ENCODE peak calls at places on chromosomes 13 and 19, in nine cellular contexts. O, F, L, V, X, Y, R, W and S are unnamed samples.

GRCh38 chr19:53034948-53035675 is 9.4 kb upstream of the ERVV-2 start:
- DNase-seq in L (no peak), F (no peak), O (no peak), R (no peak), X (peak; percentile 49), W (no peak), Y (no peak), V (no peak), S (no peak)

GRCh38 chr13:31951215-31951678 is 80.3 kb upstream of the FRY start:
- DNase-seq in L (peak; percentile 57), R (no peak), Y (peak; percentile 53), O (no peak), F (peak; percentile 53), V (no peak), W (no peak), X (peak; percentile 33), S (no peak)

GRCh38 chr19:10936661-10937084 is 8.1 kb downstream of the TIMM29 start:
- DNase-seq in Y (peak; percentile 80), X (peak; percentile 90), V (peak; percentile 74), F (peak; percentile 94), O (peak; percentile 96), W (peak; percentile 83), L (peak; percentile 91), R (peak; percentile 88), S (peak; percentile 96)

GRCh38 chr13:66528903-66529576 is 701.1 kb downstream of the PCDH9 start:
- DNase-seq in V (no peak), W (no peak), F (no peak), R (no peak), Y (no peak), O (no peak), X (no peak), L (no peak), S (no peak)

GRCh38 chr19:1863638-1864479 is 480 bp upstream of the KLF16 start:
- DNase-seq in X (peak; percentile 97), Y (peak; percentile 97), W (peak; percentile 97), F (peak; percentile 88), L (peak; percentile 97), O (peak; percentile 98), R (peak; percentile 97), V (peak; percentile 85), S (peak; percentile 98)

GRCh38 chr13:24148414-24149305 is 11.9 kb upstream of the SPATA13 start:
- DNase-seq in F (peak; percentile 98), L (peak; percentile 86), O (no peak), X (peak; percentile 98), R (no peak), W (no peak), Y (no peak), V (peak; percentile 96), S (peak; percentile 72)

GRCh38 chr13:40385858-40386180 is 280.6 kb downstream of the FOXO1 start:
- DNase-seq in X (no peak), Y (no peak), F (no peak), W (no peak), R (no peak), L (no peak), O (no peak), V (no peak), S (no peak)

GRCh38 chr13:110376120-110376519 is 69.0 kb downstream of the COL4A2 start:
- DNase-seq in V (no peak), R (no peak), X (no peak), L (peak; percentile 57), Y (no peak), W (peak; percentile 36), F (no peak), O (no peak), S (no peak)

GRCh38 chr19:1773173-1773572 is 19.9 kb downstream of the ONECUT3 start:
- DNase-seq in F (peak; percentile 89), V (peak; percentile 83), W (no peak), X (peak; percentile 34), L (no peak), R (no peak), O (no peak), Y (no peak), S (no peak)

GRCh38 chr19:44005968-44006367 is 3.2 kb downstream of the ZNF230 start:
- DNase-seq in R (no peak), Y (no peak), F (no peak), X (peak; percentile 47), V (no peak), O (no peak), L (no peak), W (no peak), S (no peak)

GRCh38 chr19:2015611-2015950 is at the start of gene BTBD2:
- DNase-seq in V (peak; percentile 86), O (no peak), L (peak; percentile 74), F (peak; percentile 45), R (peak; percentile 73), X (peak; percentile 72), W (peak; percentile 92), Y (peak; percentile 50), S (peak; percentile 70)

GRCh38 chr19:8088752-8089663 is 36.4 kb downstream of the CCL25 start:
- DNase-seq in F (peak; percentile 16), R (no peak), Y (no peak), W (peak; percentile 47), L (no peak), O (no peak), X (no peak), V (no peak), S (no peak)

GRCh38 chr19:45782162-45782623 is at the start of gene DMPK:
- DNase-seq in X (peak; percentile 49), V (no peak), W (peak; percentile 78), F (no peak), R (no peak), Y (no peak), L (no peak), O (no peak), S (no peak)

GRCh38 chr13:73194310-73194709 is 135.5 kb downstream of the KLF5 start:
- DNase-seq in W (peak; percentile 4), Y (no peak), O (no peak), F (peak; percentile 7), L (peak; percentile 39), X (no peak), R (no peak), V (no peak), S (no peak)

GRCh38 chr13:76216729-76217128 is 580.6 kb downstream of the LMO7 start:
- DNase-seq in X (no peak), L (no peak), Y (no peak), F (no peak), R (no peak), V (no peak), O (no peak), W (no peak), S (no peak)

GRCh38 chr19:30718728-30719127 is 346.5 kb downstream of the ZNF536 start:
- DNase-seq in Y (no peak), O (no peak), W (peak; percentile 53), L (no peak), V (no peak), F (no peak), R (no peak), X (no peak), S (no peak)

GRCh38 chr13:113005076-113005865 is 36.3 kb downstream of the MCF2L start:
- DNase-seq in Y (peak; percentile 30), V (no peak), O (no peak), R (peak; percentile 20), F (no peak), L (no peak), X (no peak), W (no peak), S (no peak)

GRCh38 chr19:21463449-21464105 is 41.8 kb upstream of the ZNF429 start:
- DNase-seq in L (peak; percentile 89), O (peak; percentile 90), F (peak; percentile 56), Y (no peak), V (no peak), R (no peak), X (no peak), W (peak; percentile 87), S (peak; percentile 98)

GRCh38 chr13:100022798-100023197 is 41.2 kb downstream of the ZIC2 start:
- DNase-seq in F (peak; percentile 1), W (no peak), O (no peak), Y (no peak), L (no peak), X (no peak), R (no peak), V (no peak), S (no peak)
- TF ChIP-seq EZH2phosphoT487 in F (no peak), W (no peak), O (no peak), Y (no peak), L (no peak), X (no peak), R (no peak), V (no peak), S (no peak)

GRCh38 chr13:98171806-98172569 is 5.1 kb downstream of the RNF113B start:
- DNase-seq in L (no peak), W (peak; percentile 79), R (no peak), O (peak; percentile 19), Y (no peak), X (peak; percentile 78), V (no peak), F (no peak), S (no peak)
- H3K4me2 ChIP-seq in L (peak overlapping the region; percentile 69), W (peak overlapping the region; percentile 78), R (no peak overlapping the region), O (peak overlapping the region; percentile 42), Y (no peak overlapping the region), X (peak overlapping the region; percentile 89), V (peak overlapping the region; percentile 64), F (peak overlapping the region; percentile 56), S (peak overlapping the region; percentile 19)

DNA sequence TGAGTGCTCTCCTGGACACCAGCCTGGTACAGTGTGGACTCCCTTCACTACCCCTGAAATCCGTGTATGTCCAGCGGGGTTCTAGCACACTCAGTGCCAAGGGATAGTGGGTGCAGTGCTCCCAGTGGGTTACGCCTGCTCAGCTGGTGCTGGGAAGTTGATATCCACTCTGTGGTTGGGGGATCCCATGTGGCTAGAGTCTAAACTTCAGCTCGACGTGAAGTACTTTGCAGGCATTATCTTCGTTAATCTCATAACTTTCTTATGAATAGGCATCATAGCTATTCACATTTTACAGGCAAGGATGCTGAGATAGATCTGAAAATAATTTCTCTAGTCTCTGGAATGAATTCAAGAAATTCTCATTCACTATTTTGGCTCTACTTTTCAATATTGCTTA is 433.2 kb upstream of the HTR2A start:
- DNase-seq in L (no peak), Y (no peak), X (no peak), O (no peak), R (no peak), F (no peak), V (no peak), W (no peak), S (no peak)
- TF ChIP-seq EZH2phosphoT487 in L (no peak), Y (no peak), X (no peak), O (no peak), R (no peak), F (no peak), V (no peak), W (no peak), S (no peak)

DNA sequence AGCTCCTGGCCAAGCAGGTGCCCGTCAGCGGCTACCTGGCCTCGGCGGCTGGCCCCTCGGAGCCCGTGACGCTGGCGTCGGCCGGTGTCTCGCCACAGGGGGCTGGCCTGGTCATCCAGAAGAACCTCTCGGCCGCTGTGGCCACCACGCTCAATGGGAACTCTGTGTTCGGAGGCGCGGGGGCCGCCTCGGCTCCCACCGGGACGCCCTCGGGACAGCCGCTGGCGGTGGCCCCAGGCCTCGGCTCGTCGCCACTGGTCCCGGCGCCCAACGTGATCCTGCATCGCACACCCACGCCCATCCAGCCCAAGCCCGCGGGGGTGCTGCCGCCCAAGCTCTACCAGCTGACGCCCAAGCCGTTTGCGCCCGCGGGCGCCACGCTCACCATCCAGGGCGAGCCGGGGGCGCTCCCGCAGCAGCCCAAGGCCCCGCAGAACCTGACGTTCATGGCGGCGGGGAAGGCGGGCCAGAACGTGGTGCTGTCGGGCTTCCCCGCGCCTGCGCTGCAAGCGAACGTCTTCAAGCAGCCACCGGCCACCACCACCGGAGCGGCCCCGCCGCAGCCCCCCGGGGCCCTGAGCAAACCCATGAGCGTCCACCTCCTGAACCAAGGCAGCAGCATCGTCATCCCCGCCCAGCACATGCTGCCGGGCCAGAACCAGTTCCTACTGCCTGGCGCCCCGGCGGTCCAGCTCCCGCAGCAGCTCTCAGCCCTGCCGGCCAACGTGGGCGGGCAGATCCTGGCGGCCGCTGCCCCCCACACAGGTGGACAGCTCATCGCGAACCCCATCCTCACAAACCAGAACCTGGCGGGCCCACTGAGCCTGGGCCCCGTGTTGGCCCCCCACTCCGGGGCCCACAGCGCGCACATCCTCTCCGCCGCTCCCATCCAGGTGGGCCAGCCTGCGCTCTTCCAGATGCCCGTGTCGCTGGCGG is 33.0 kb upstream of the EHD2 start:
- DNase-seq in Y (no peak), V (no peak), O (no peak), L (no peak), W (no peak), X (no peak), F (no peak), R (no peak), S (no peak)
- H3K4me2 ChIP-seq in Y (no peak overlapping the region), V (no peak overlapping the region), O (no peak overlapping the region), L (no peak overlapping the region), W (no peak overlapping the region), X (no peak overlapping the region), F (no peak overlapping the region), R (no peak overlapping the region), S (no peak overlapping the region)